ENCODE peak calls at places on chromosomes 11 and 22, in nine cellular contexts. One of them, this sample, is unnamed.
A peak's percentile ranks its signal among the peaks of the same experiment; 100 is the strongest.

GRCh38 chr22:49962751-49963646 is 2.4 kb downstream of the PIM3 start:
- DNase-seq in fibroblast of lung: no peak
- DNase-seq in left ventricle myocardium inferior: peak; percentile 35
- DNase-seq in A549: no peak
- DNase-seq in pancreas: peak; percentile 50
- DNase-seq in GM23248: no peak
- DNase-seq in H9: peak; percentile 26
- DNase-seq in heart right ventricle: peak; percentile 32
- DNase-seq in tibial artery: peak; percentile 41
- DNase-seq in this sample: peak; percentile 74

GRCh38 chr11:90646266-90646665 is 423.4 kb upstream of the CHORDC1 start:
- DNase-seq in heart right ventricle: no peak
- DNase-seq in pancreas: no peak
- DNase-seq in H9: no peak
- DNase-seq in left ventricle myocardium inferior: no peak
- DNase-seq in GM23248: no peak
- DNase-seq in A549: no peak
- DNase-seq in fibroblast of lung: no peak
- DNase-seq in tibial artery: no peak
- DNase-seq in this sample: no peak

GRCh38 chr22:49046546-49047305 is 780.9 kb downstream of the BRD1 start:
- DNase-seq in H9: peak; percentile 92
- DNase-seq in A549: peak; percentile 50
- DNase-seq in fibroblast of lung: no peak
- DNase-seq in heart right ventricle: peak; percentile 42
- DNase-seq in GM23248: no peak
- DNase-seq in pancreas: peak; percentile 50
- DNase-seq in tibial artery: no peak
- DNase-seq in left ventricle myocardium inferior: no peak
- DNase-seq in this sample: peak; percentile 63

GRCh38 chr11:122435540-122436187 is 219.9 kb upstream of the UBASH3B start:
- DNase-seq in H9: no peak
- DNase-seq in fibroblast of lung: no peak
- DNase-seq in pancreas: no peak
- DNase-seq in A549: no peak
- DNase-seq in GM23248: no peak
- DNase-seq in tibial artery: no peak
- DNase-seq in heart right ventricle: no peak
- DNase-seq in left ventricle myocardium inferior: no peak
- DNase-seq in this sample: no peak

GRCh38 chr11:70090989-70091388 is 12.9 kb downstream of the ANO1 start:
- DNase-seq in GM23248: peak; percentile 18
- DNase-seq in left ventricle myocardium inferior: peak; percentile 69
- DNase-seq in tibial artery: no peak
- DNase-seq in A549: no peak
- DNase-seq in heart right ventricle: peak; percentile 70
- DNase-seq in fibroblast of lung: peak; percentile 33
- DNase-seq in H9: no peak
- DNase-seq in pancreas: no peak
- DNase-seq in this sample: no peak

GRCh38 chr11:120706257-120706656 is 194.7 kb downstream of the GRIK4 start:
- DNase-seq in A549: no peak
- DNase-seq in GM23248: no peak
- DNase-seq in left ventricle myocardium inferior: no peak
- DNase-seq in tibial artery: no peak
- DNase-seq in H9: no peak
- DNase-seq in heart right ventricle: no peak
- DNase-seq in pancreas: no peak
- DNase-seq in fibroblast of lung: no peak
- DNase-seq in this sample: no peak

GRCh38 chr11:21295508-21295907 is 626.1 kb downstream of the NELL1 start:
- DNase-seq in left ventricle myocardium inferior: no peak
- DNase-seq in A549: no peak
- DNase-seq in pancreas: no peak
- DNase-seq in fibroblast of lung: no peak
- DNase-seq in heart right ventricle: no peak
- DNase-seq in tibial artery: no peak
- DNase-seq in H9: no peak
- DNase-seq in GM23248: peak; percentile 0
- DNase-seq in this sample: no peak

GRCh38 chr11:71112990-71113389 is 139.4 kb downstream of the SHANK2 start:
- DNase-seq in H9: no peak
- DNase-seq in fibroblast of lung: no peak
- DNase-seq in A549: no peak
- DNase-seq in left ventricle myocardium inferior: no peak
- DNase-seq in tibial artery: no peak
- DNase-seq in pancreas: peak; percentile 20
- DNase-seq in heart right ventricle: no peak
- DNase-seq in GM23248: no peak
- DNase-seq in this sample: no peak

GRCh38 chr22:40213478-40213877 is 35.8 kb downstream of the TNRC6B start:
- DNase-seq in H9: no peak
- DNase-seq in fibroblast of lung: no peak
- DNase-seq in left ventricle myocardium inferior: no peak
- DNase-seq in heart right ventricle: no peak
- DNase-seq in tibial artery: no peak
- DNase-seq in A549: no peak
- DNase-seq in pancreas: no peak
- DNase-seq in GM23248: no peak
- DNase-seq in this sample: no peak

GRCh38 chr11:92550411-92550810 is 325.8 kb downstream of the FAT3 start:
- DNase-seq in left ventricle myocardium inferior: no peak
- DNase-seq in pancreas: peak; percentile 49
- DNase-seq in fibroblast of lung: no peak
- DNase-seq in heart right ventricle: no peak
- DNase-seq in GM23248: no peak
- DNase-seq in tibial artery: no peak
- DNase-seq in A549: no peak
- DNase-seq in H9: peak; percentile 80
- DNase-seq in this sample: no peak

GRCh38 chr22:32426881-32427280 is 14.8 kb upstream of the RTCB start:
- DNase-seq in heart right ventricle: no peak
- DNase-seq in tibial artery: no peak
- DNase-seq in A549: no peak
- DNase-seq in fibroblast of lung: no peak
- DNase-seq in GM23248: no peak
- DNase-seq in H9: no peak
- DNase-seq in left ventricle myocardium inferior: no peak
- DNase-seq in pancreas: no peak
- DNase-seq in this sample: no peak

GRCh38 chr11:2924381-2924780 is 4.8 kb downstream of the PHLDA2 start:
- DNase-seq in GM23248: no peak
- DNase-seq in A549: no peak
- DNase-seq in H9: no peak
- DNase-seq in heart right ventricle: peak; percentile 45
- DNase-seq in pancreas: no peak
- DNase-seq in fibroblast of lung: no peak
- DNase-seq in tibial artery: no peak
- DNase-seq in left ventricle myocardium inferior: no peak
- DNase-seq in this sample: no peak

GRCh38 chr11:110251837-110252236 is 44.6 kb downstream of the RDX start:
- DNase-seq in A549: peak; percentile 5
- DNase-seq in fibroblast of lung: peak; percentile 77
- DNase-seq in H9: no peak
- DNase-seq in left ventricle myocardium inferior: no peak
- DNase-seq in tibial artery: no peak
- DNase-seq in GM23248: peak; percentile 68
- DNase-seq in pancreas: peak; percentile 74
- DNase-seq in heart right ventricle: no peak
- DNase-seq in this sample: no peak

GRCh38 chr11:121572581-121573059 is 119.9 kb upstream of the SORL1-AS1 start:
- DNase-seq in H9: no peak
- DNase-seq in left ventricle myocardium inferior: no peak
- DNase-seq in tibial artery: no peak
- DNase-seq in A549: no peak
- DNase-seq in heart right ventricle: no peak
- DNase-seq in GM23248: no peak
- DNase-seq in fibroblast of lung: peak; percentile 12
- DNase-seq in pancreas: no peak
- DNase-seq in this sample: no peak

GRCh38 chr11:63831326-63831725 is 7.6 kb upstream of the MARK2 start:
- DNase-seq in GM23248: no peak
- DNase-seq in left ventricle myocardium inferior: no peak
- DNase-seq in heart right ventricle: no peak
- DNase-seq in fibroblast of lung: no peak
- DNase-seq in pancreas: no peak
- DNase-seq in A549: no peak
- DNase-seq in tibial artery: no peak
- DNase-seq in H9: peak; percentile 54
- DNase-seq in this sample: no peak

GRCh38 chr11:36540998-36541397 is 26.8 kb upstream of the RAG1 start:
- DNase-seq in left ventricle myocardium inferior: peak; percentile 35
- DNase-seq in tibial artery: no peak
- DNase-seq in A549: no peak
- DNase-seq in GM23248: peak; percentile 68
- DNase-seq in pancreas: peak; percentile 7
- DNase-seq in heart right ventricle: no peak
- DNase-seq in fibroblast of lung: peak; percentile 37
- DNase-seq in H9: peak; percentile 64
- DNase-seq in this sample: no peak

GRCh38 chr22:17808688-17809403 is 34.6 kb upstream of the BID start:
- DNase-seq in A549: no peak
- DNase-seq in fibroblast of lung: no peak
- DNase-seq in GM23248: no peak
- DNase-seq in left ventricle myocardium inferior: no peak
- DNase-seq in pancreas: no peak
- DNase-seq in H9: peak; percentile 78
- DNase-seq in heart right ventricle: no peak
- DNase-seq in tibial artery: no peak
- DNase-seq in this sample: no peak

GRCh38 chr11:68538025-68538424 is 77.5 kb downstream of the PPP6R3 start:
- DNase-seq in H9: no peak
- DNase-seq in GM23248: no peak
- DNase-seq in left ventricle myocardium inferior: no peak
- DNase-seq in pancreas: no peak
- DNase-seq in tibial artery: no peak
- DNase-seq in heart right ventricle: no peak
- DNase-seq in fibroblast of lung: no peak
- DNase-seq in A549: no peak
- DNase-seq in this sample: no peak

GRCh38 chr11:129375731-129376657 is at the start of gene BARX2:
- DNase-seq in heart right ventricle: no peak
- DNase-seq in A549: no peak
- DNase-seq in fibroblast of lung: peak; percentile 66
- DNase-seq in tibial artery: no peak
- DNase-seq in H9: peak; percentile 75
- DNase-seq in pancreas: peak; percentile 49
- DNase-seq in left ventricle myocardium inferior: peak; percentile 16
- DNase-seq in GM23248: peak; percentile 86
- DNase-seq in this sample: peak; percentile 82
- H3K27ac ChIP-seq in heart right ventricle: no peak within 1 kb of the TSS
- H3K27ac ChIP-seq in A549: no peak within 1 kb of the TSS
- H3K27ac ChIP-seq in fibroblast of lung: no peak within 1 kb of the TSS
- H3K27ac ChIP-seq in tibial artery: no peak within 1 kb of the TSS
- H3K27ac ChIP-seq in H9: no peak within 1 kb of the TSS
- H3K27ac ChIP-seq in pancreas: peak within 1 kb of the TSS; percentile 75
- H3K27ac ChIP-seq in left ventricle myocardium inferior: no peak within 1 kb of the TSS
- H3K27ac ChIP-seq in GM23248: no peak within 1 kb of the TSS
- H3K27ac ChIP-seq in this sample: no peak within 1 kb of the TSS

DNA sequence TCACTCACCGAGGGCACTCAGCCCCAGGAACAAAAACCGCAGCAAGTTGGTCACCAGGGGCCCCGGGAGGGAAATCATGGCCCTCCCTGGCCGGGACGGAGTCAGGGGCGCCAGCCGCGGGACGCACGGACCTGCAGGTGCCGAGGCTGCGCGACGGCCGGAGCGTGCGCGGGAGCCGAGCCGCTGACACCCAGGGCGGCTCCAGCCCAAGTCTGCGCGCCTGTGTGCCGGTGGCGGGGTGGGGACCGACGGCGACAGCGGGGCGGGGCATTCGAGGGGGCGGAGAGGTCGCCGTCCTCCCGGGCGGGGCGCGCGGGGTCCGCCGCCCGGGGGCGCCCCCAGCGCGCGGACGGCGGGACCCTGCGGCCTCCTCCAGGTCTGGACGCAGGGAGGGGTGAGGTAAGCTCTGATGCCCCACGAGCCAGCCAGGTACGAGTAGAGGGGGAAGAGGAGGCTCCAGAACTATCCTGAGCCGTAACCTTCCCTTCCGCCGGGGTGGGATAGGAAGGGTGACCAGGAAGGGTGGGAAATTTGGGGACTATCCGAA is at the start of gene ESAM:
- DNase-seq in GM23248: peak; percentile 23
- DNase-seq in left ventricle myocardium inferior: peak; percentile 59
- DNase-seq in heart right ventricle: peak; percentile 74
- DNase-seq in fibroblast of lung: no peak
- DNase-seq in H9: peak; percentile 53
- DNase-seq in A549: peak; percentile 31
- DNase-seq in tibial artery: no peak
- DNase-seq in pancreas: peak; percentile 33
- DNase-seq in this sample: peak; percentile 90
- H3K4me1 ChIP-seq in GM23248: peaks cover 7% of the 10 kb centered on the region
- H3K4me1 ChIP-seq in left ventricle myocardium inferior: peaks cover 64% of the 10 kb centered on the region
- H3K4me1 ChIP-seq in heart right ventricle: peaks cover 52% of the 10 kb centered on the region
- H3K4me1 ChIP-seq in fibroblast of lung: peaks cover 9% of the 10 kb centered on the region
- H3K4me1 ChIP-seq in H9: no peaks in the 10 kb centered on the region
- H3K4me1 ChIP-seq in A549: peaks cover 55% of the 10 kb centered on the region
- H3K4me1 ChIP-seq in tibial artery: no peaks in the 10 kb centered on the region
- H3K4me1 ChIP-seq in pancreas: peaks cover 17% of the 10 kb centered on the region
- H3K4me1 ChIP-seq in this sample: peaks cover 33% of the 10 kb centered on the region

GRCh38 chr22:19037282-19038163 is 84.7 kb downstream of the DGCR2 start:
- DNase-seq in H9: no peak
- DNase-seq in tibial artery: peak; percentile 15
- DNase-seq in heart right ventricle: no peak
- DNase-seq in GM23248: no peak
- DNase-seq in A549: no peak
- DNase-seq in left ventricle myocardium inferior: no peak
- DNase-seq in fibroblast of lung: no peak
- DNase-seq in pancreas: no peak
- DNase-seq in this sample: peak; percentile 61
- H3K27ac ChIP-seq in H9: no peak overlapping the region
- H3K27ac ChIP-seq in tibial artery: no peak overlapping the region
- H3K27ac ChIP-seq in heart right ventricle: no peak overlapping the region
- H3K27ac ChIP-seq in GM23248: no peak overlapping the region
- H3K27ac ChIP-seq in A549: no peak overlapping the region
- H3K27ac ChIP-seq in left ventricle myocardium inferior: no peak overlapping the region
- H3K27ac ChIP-seq in fibroblast of lung: no peak overlapping the region
- H3K27ac ChIP-seq in pancreas: no peak overlapping the region
- H3K27ac ChIP-seq in this sample: no peak overlapping the region

DNA sequence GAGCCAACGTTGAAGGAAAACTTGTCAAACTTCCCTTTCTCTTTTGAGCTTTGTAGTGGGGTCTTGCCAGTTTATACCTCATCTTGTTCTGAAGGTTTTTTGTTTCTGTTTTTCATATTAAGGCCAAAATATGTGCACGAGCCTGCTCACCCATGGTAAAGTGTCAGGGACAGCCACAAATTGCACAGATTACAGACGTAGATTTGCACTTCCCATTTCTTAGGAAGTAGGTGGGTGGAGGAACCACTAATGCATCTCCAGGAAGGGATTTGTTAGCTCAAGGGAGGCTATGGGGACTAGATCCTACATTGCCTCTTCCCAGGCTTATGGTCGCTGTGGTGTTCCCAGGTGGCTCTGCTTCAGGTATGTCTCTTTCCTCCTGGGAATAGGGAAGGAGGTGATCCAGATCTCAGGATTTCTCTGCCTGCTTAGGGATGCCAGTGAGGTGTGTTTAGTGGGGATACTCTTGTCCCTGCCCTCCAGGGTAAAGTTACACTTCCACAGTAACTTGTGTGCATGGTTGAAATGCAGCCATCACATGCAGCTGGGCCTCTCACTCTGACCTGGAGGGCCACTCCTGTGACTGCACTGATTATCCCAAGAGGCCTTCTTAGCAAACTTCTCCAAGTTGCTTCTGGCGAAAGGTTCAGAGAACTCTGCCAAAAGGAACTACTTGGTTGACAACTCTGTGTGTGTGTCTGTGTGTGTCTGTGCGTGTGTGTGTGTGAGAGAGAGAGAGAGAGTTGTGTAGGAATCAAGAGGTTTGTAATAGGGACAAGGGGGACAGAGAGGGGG is 9.8 kb downstream of the PPFIBP2 start:
- DNase-seq in pancreas: no peak
- DNase-seq in tibial artery: no peak
- DNase-seq in fibroblast of lung: no peak
- DNase-seq in heart right ventricle: no peak
- DNase-seq in A549: no peak
- DNase-seq in GM23248: no peak
- DNase-seq in H9: no peak
- DNase-seq in left ventricle myocardium inferior: no peak
- DNase-seq in this sample: no peak
- H3K4me1 ChIP-seq in pancreas: no peaks in the 10 kb centered on the region
- H3K4me1 ChIP-seq in tibial artery: no peaks in the 10 kb centered on the region
- H3K4me1 ChIP-seq in fibroblast of lung: no peaks in the 10 kb centered on the region
- H3K4me1 ChIP-seq in heart right ventricle: peaks cover 18% of the 10 kb centered on the region
- H3K4me1 ChIP-seq in A549: no peaks in the 10 kb centered on the region
- H3K4me1 ChIP-seq in GM23248: no peaks in the 10 kb centered on the region
- H3K4me1 ChIP-seq in H9: no peaks in the 10 kb centered on the region
- H3K4me1 ChIP-seq in left ventricle myocardium inferior: peaks cover 26% of the 10 kb centered on the region
- H3K4me1 ChIP-seq in this sample: peaks cover 16% of the 10 kb centered on the region